ENCODE peak calls at places on chromosomes 11 and 22, in four cellular contexts. J is H9, M is PC-3, W is NT2/D1. S is an unnamed sample.

GRCh38 chr11:112226062-112226921 is at the start of gene PTS:
- DNase-seq in J (peak), M (peak), W (peak), S (peak)

GRCh38 chr11:66478823-66479740 is 1.2 kb upstream of the DPP3 start:
- DNase-seq in J (no peak), M (peak), W (no peak), S (peak)

GRCh38 chr11:11263238-11264030 is 89.6 kb downstream of the CSNK2A3 start:
- DNase-seq in J (no peak), M (peak), W (no peak), S (no peak)

GRCh38 chr11:46521947-46522681 is 71.7 kb downstream of the AMBRA1 start:
- DNase-seq in J (no peak), M (peak), W (no peak), S (no peak)

GRCh38 chr11:13249177-13249576 is 28.4 kb upstream of the BMAL1 start:
- DNase-seq in J (no peak), M (no peak), W (no peak), S (no peak)

GRCh38 chr22:32796865-32797573 is 4.5 kb upstream of the TIMP3 start:
- DNase-seq in J (peak), M (peak), W (peak), S (peak)

GRCh38 chr11:8068605-8069221 is 12.3 kb upstream of the TUB start:
- DNase-seq in J (peak), M (peak), W (no peak), S (no peak)

GRCh38 chr11:10809373-10810199 is 860 bp upstream of the EIF4G2 start:
- DNase-seq in J (peak), M (peak), W (peak), S (peak)

GRCh38 chr11:110797453-110797852 is 85.2 kb upstream of the ARHGAP20 start:
- DNase-seq in J (no peak), M (no peak), W (no peak), S (no peak)

GRCh38 chr22:36457688-36458450 is 23.6 kb downstream of the TXN2 start:
- DNase-seq in J (peak), M (no peak), W (no peak), S (no peak)

GRCh38 chr11:128198206-128198605 is 389.2 kb downstream of the ETS1 start:
- DNase-seq in J (no peak), M (no peak), W (no peak), S (no peak)

GRCh38 chr11:128146926-128147605 is 440.3 kb downstream of the ETS1 start:
- DNase-seq in J (no peak), M (peak), W (no peak), S (no peak)

GRCh38 chr11:73957654-73958361 is 7.0 kb downstream of the DNAJB13 start:
- DNase-seq in J (no peak), M (no peak), W (no peak), S (no peak)

GRCh38 chr22:26857169-26857568 is 199.8 kb downstream of the MIAT start:
- DNase-seq in J (no peak), M (no peak), W (no peak), S (no peak)

GRCh38 chr11:16763746-16764145 is 25.3 kb downstream of the C11orf58 start:
- DNase-seq in J (no peak), M (no peak), W (no peak), S (no peak)

GRCh38 chr11:1342946-1343345 is 33.5 kb upstream of the TOLLIP start:
- DNase-seq in J (no peak), M (no peak), W (no peak), S (no peak)

GRCh38 chr22:33324228-33324627 is 266.0 kb upstream of the SYN3 start:
- DNase-seq in J (no peak), M (no peak), W (no peak), S (no peak)

GRCh38 chr11:11977206-11977938 is 31.1 kb downstream of the DKK3 start:
- DNase-seq in J (peak), M (peak), W (peak), S (peak)

GRCh38 chr11:85823816-85824215 is 12.9 kb upstream of the SYTL2 start:
- DNase-seq in J (no peak), M (no peak), W (no peak), S (no peak)

GRCh38 chr11:90213322-90213721 is 9.5 kb downstream of the CHORDC1 start:
- DNase-seq in J (no peak), M (no peak), W (no peak), S (no peak)

GRCh38 chr11:118447423-118447822 is 11.1 kb downstream of the KMT2A start:
- DNase-seq in J (no peak), M (no peak), W (no peak), S (no peak)

GRCh38 chr22:40348025-40348658 is 1.8 kb downstream of the ADSL start:
- DNase-seq in J (no peak), M (peak), W (no peak), S (peak)

DNA sequence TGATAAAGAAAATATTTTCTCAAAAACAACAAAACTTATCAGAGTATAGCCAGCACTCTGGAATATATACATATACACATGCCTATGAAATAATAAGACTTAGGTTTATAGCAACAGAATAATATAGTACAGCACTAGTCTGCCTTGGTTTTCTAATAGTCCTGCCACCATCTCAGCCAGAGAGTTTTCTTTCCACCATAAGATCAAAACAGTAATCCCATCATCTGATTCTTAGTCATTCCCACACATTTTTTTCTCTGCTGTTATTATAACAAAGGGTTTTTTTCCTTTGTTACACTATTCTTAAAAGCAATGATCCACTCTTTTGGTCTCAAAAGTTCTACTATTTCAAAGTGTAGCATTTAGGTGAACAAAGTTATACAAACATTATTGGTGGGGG is 15.1 kb downstream of the MTMR2 start:
- DNase-seq in J (no peak), M (no peak), W (no peak), S (no peak)
- H3K9ac ChIP-seq in J (no peak), M (no peak), W (no peak), S (no peak)

DNA sequence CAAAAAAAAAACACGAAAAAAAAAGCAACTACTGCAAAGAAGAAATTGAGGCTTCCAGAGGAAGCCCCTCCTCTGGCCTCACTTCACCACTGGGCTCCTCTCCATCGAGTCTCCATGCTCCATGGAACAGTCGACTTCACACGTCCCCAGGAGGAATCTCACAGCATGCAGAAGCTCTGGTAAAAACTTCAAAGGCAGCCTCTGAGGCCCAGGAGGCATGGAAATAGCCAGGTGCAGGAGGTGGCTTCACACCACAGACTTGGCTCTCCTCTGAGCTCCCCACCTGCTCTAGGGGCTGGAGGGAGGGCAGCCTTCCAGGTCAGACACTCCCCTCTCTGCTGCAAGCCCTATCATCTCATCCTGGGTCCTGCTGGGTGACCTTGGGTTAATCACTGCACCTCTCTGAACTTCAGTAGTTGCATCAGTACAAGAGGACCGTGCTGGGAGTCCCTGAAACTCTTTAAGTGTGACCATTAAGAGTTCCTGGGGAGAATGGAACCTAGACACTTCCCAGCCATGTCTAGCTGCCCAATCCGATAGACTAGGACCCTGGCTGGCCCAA is 8.2 kb downstream of the PDE2A start:
- DNase-seq in J (no peak), M (no peak), W (no peak), S (no peak)
- H3K9ac ChIP-seq in J (no peak), M (no peak), W (no peak), S (no peak)

GRCh38 chr22:39301108-39301507 is 18.3 kb downstream of the RPL3 start:
- DNase-seq in J (no peak), M (no peak), W (no peak), S (no peak)

GRCh38 chr22:39299829-39300178 is 19.6 kb downstream of the RPL3 start:
- DNase-seq in J (no peak), M (no peak), W (no peak), S (no peak)

GRCh38 chr22:39298194-39298987 is 21.0 kb downstream of the RPL3 start:
- DNase-seq in J (no peak), M (no peak), W (no peak), S (no peak)

GRCh38 chr22:39301926-39302325 is 17.5 kb downstream of the RPL3 start:
- DNase-seq in J (no peak), M (no peak), W (no peak), S (no peak)

GRCh38 chr22:39300198-39300830 is 19.1 kb downstream of the RPL3 start:
- DNase-seq in J (no peak), M (no peak), W (no peak), S (no peak)
- H3K9ac ChIP-seq in J (no peak), M (no peak), W (peak), S (no peak)

GRCh38 chr22:50286275-50286674 is 16.1 kb upstream of the MAPK11 start:
- DNase-seq in J (no peak), M (no peak), W (no peak), S (no peak)

GRCh38 chr22:50286701-50287318 is 16.6 kb upstream of the MAPK11 start:
- DNase-seq in J (no peak), M (no peak), W (no peak), S (no peak)

GRCh38 chr22:50283821-50284220 is 13.6 kb upstream of the MAPK11 start:
- DNase-seq in J (no peak), M (no peak), W (no peak), S (no peak)

GRCh38 chr22:50284479-50284878 is 14.3 kb upstream of the MAPK11 start:
- DNase-seq in J (no peak), M (no peak), W (no peak), S (no peak)

DNA sequence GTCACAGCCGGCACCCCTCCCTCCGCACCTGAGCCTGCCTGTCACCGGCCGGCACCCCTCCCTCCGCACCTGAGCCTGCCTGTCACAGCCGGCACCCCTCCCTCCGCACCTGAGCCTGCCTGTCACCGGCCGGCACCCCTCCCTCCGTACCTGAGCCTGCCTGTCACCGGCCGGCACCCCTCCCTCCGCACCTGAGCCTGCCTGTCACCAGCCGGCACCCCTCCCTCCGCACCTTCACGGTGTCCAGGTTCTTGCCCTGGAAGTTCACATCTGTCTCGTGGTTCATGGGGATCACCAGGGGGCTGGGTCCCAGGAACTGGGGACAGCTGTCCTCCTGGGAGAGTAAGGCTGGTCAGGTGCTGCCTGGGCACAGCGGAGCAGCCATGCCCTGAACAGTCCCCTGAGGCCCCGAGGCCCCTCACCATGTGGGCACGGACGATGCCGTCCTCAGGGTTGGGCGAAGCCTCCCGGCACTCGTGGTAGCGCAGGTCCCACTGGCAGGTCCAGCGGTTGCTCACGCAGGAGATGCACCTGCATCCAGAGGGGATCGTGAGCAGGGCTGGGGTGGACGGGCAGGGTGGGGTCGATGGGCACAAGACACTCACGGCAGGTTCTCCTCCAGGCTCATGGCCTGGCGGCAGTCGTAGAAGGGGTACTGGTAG is 15.5 kb upstream of the MAPK11 start:
- DNase-seq in J (no peak), M (no peak), W (no peak), S (no peak)
- H3K9ac ChIP-seq in J (no peak), M (no peak), W (no peak), S (no peak)

DNA sequence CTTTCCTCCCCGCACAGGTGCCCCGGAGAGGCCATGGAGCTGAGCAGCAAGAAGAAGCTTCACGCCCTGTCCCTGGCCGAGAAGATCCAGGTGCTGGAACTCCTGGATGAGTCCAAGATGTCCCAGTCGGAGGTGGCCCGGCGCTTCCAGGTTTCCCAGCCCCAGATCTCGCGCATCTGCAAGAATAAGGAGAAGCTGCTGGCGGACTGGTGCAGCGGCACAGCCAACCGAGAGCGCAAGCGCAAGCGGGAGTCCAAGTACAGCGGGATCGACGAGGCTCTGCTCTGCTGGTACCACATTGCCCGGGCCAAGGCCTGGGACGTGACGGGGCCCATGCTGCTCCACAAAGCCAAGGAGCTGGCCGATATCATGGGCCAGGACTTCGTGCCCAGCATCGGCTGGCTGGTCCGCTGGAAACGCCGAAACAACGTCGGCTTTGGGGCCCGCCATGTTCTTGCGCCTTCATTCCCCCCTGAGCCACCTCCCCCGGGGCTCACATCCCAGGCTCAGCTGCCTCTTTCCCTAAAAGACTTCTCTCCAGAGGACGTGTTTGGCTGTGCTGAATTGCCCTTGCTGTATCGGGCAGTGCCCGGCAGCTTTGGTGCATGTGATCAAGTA is 1.3 kb downstream of the TIGD3 start:
- DNase-seq in J (peak), M (no peak), W (no peak), S (no peak)
- H3K9ac ChIP-seq in J (no peak), M (no peak), W (peak), S (no peak)

DNA sequence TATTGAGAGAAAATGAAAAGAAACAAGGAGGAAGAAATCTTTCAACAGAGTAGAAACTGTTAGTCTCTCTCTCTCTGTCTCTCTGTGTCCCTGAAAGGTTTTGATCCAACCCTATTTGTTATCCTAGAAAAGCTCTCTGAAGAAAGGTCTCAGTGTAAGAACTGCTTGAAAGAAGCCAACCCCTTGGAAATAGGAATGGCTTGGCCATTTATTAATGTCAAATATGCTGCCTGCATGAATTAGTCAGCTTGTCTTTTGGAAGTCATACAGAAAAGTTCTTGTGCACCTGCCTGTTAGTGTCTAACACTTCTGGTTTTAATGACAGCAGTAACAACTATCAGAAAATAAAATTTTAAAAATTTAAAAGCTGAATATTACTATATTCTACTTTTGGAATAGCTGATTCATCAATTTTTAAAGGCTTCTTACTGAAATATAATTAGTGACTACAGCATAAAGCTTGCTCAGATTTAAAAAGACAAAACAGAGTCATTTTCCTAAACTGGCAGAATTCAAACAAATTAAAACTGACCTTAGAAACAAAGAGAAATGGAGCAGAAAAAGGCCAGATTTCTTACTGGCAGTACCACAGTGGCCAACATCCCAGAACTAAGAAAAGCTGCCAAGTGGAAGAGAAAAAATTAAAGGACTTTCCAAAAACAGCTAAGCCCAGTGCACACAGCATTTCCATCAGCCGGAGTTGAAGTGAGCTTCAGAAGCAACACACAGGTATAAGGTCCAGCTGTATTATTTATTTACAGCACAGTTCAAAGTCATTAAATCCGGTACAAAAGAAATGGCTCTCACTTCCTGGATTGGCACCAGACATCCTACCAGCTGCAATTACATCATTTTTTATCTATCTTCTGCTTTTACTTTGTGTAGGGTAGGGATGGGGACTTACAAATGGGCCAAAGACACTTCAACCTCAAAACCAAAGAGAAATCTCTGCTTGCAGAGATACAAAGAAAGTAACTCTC is 76.3 kb downstream of the PRCP start:
- DNase-seq in J (no peak), M (no peak), W (no peak), S (no peak)
- H3K9ac ChIP-seq in J (no peak), M (no peak), W (no peak), S (no peak)

S was measured in HCT116.